ENCODE peak calls at places on chromosomes 1 and 21, in ten cellular contexts. A, E, R, N, I, L, G, C, M and Q are unnamed samples. For H3K36me3, the result is how much of the 10 kb centered on the place peaks cover.

GRCh38 chr1:107362468-107362867 is 221.6 kb downstream of the NTNG1 start:
- DNase-seq in C (no peak), E (no peak), M (no peak), A (no peak), L (no peak), R (no peak), I (no peak), N (no peak), G (no peak), Q (no peak)

GRCh38 chr21:38531610-38532009 is 33.3 kb upstream of the ERG start:
- DNase-seq in A (no peak), N (no peak), R (no peak), C (peak), G (no peak), E (no peak), I (no peak), L (no peak), M (peak), Q (peak)

GRCh38 chr1:65963161-65963888 is 170.6 kb downstream of the PDE4B start:
- DNase-seq in G (no peak), A (no peak), C (no peak), I (no peak), E (no peak), N (no peak), R (no peak), L (no peak), M (no peak), Q (no peak)

GRCh38 chr1:63935553-63935952 is 161.7 kb downstream of the ROR1 start:
- DNase-seq in L (no peak), G (no peak), A (no peak), I (no peak), E (no peak), N (no peak), C (no peak), R (no peak), M (no peak), Q (no peak)

GRCh38 chr1:34532113-34532512 is 222.7 kb upstream of the GJB5 start:
- DNase-seq in A (no peak), G (no peak), L (no peak), E (peak), C (no peak), I (no peak), N (no peak), M (no peak), R (no peak), Q (no peak)

GRCh38 chr1:193574925-193575324 is 388.5 kb upstream of the B3GALT2 start:
- DNase-seq in G (no peak), E (no peak), N (no peak), C (no peak), L (no peak), I (no peak), A (no peak), M (no peak), R (no peak), Q (no peak)

GRCh38 chr1:226603976-226604845 is 55.6 kb downstream of the STUM start:
- DNase-seq in I (no peak), C (peak), N (no peak), E (no peak), G (no peak), R (no peak), A (no peak), M (no peak), L (no peak), Q (no peak)

GRCh38 chr1:172630060-172630818 is 28.7 kb upstream of the FASLG start:
- DNase-seq in N (no peak), C (no peak), E (no peak), A (no peak), I (no peak), L (no peak), R (no peak), M (no peak), G (no peak), Q (no peak)

GRCh38 chr1:56774067-56774609 is 45.1 kb downstream of the FYB2 start:
- DNase-seq in G (no peak), I (no peak), N (no peak), R (no peak), E (no peak), C (no peak), L (no peak), A (no peak), M (no peak), Q (no peak)

GRCh38 chr1:156677616-156678596 is 699 bp upstream of the NES start:
- DNase-seq in N (no peak), G (peak), I (no peak), L (peak), A (peak), C (peak), R (peak), E (no peak), M (peak), Q (no peak)

GRCh38 chr1:230288641-230289349 is 137.3 kb downstream of the PGBD5 start:
- DNase-seq in E (no peak), R (no peak), G (no peak), A (no peak), I (no peak), M (no peak), N (no peak), C (peak), L (no peak), Q (no peak)

GRCh38 chr1:5053744-5054143 is 399.3 kb downstream of the AJAP1 start:
- DNase-seq in M (no peak), R (no peak), I (no peak), A (no peak), E (no peak), G (no peak), C (no peak), L (no peak), N (no peak), Q (no peak)

DNA sequence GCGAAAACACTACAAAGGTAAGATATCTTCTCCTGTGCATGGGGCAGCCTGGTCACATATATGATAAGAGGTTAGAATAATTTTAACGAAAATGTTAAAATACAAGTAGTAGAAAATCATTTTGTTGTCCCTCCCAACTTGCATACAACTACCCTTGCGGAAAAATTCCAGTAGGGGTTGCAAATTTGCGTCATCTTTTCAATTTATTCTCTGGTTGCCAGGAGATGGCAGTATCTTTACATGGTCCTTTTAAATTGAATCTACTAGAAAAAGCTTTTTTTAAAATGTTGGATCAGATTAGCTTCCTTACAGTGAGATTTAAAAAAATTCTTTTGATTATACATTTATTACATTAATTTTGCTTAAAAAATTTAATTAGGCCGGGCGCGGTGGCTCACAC is 10.9 kb downstream of the S100PBP start:
- DNase-seq in E (no peak), A (no peak), G (no peak), N (no peak), L (no peak), R (no peak), M (peak), I (no peak), C (no peak), Q (no peak)
- TF ChIP-seq EP300 in E (no peak), A (no peak), G (no peak), N (no peak), L (no peak), R (no peak), M (no peak), I (no peak), C (no peak), Q (no peak)

DNA sequence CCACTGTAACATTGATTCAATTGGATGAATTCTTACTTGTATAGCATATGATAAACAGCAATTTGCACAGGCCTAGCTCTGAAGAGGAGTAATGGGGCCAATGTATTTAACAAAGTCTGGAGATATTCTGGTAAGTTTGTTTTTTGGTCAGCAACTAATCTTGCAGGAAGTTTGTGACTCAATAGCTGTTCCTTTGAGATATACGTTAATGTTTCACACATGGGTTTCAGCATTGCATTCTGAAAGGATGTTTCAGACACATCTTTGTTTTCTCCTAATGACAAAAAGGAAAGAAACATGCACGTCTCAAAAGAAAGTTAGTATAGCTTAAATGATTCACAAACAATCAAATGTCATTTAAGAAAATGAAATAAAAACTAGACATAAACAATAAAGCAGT is 49.0 kb downstream of the LTN1 start:
- DNase-seq in C (no peak), E (no peak), N (no peak), I (no peak), R (no peak), G (no peak), M (no peak), A (no peak), L (no peak), Q (no peak)
- H3K36me3 ChIP-seq in C (under half), E (under half), N (half or more), I (under half), R (under half), G (half or more), M (half or more), A (half or more), L (half or more), Q (half or more)

DNA sequence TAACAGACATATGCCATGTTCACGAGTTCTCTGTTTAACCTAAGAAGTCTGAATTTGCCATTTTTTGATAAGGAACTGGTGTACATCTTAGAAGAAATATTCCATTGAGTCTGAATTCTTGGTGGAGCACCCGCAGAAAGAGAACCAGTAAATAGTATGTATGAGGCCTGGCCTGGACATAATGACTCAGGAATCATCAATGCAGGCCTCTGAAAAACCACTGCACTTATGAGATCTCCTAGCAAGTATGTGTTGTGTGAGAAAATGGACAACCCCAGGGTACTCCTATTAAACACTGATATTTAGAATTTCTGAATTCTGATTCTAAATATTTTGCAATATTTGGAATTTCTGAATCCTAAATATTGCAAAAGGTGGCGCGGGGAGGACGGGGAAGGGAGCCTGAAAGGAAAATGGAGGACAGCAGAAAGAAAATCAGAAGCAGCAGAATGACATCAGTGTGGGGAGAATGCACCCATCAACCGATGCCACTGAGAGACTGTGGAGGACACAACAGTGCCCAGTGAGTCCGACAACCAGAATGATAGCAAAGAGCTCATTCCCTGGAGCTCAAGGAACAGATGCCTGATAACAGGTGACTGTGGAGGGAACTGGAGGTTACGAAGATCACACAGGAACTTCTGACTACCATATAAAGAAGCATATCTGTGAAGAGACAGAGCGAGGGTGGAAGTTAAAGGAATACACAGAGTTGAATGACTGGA is 97.5 kb downstream of the APP start:
- DNase-seq in L (no peak), E (no peak), G (no peak), I (no peak), A (no peak), M (no peak), N (no peak), R (no peak), C (no peak), Q (no peak)
- TF ChIP-seq EP300 in L (no peak), E (no peak), G (no peak), I (no peak), A (no peak), M (no peak), N (no peak), R (no peak), C (no peak), Q (no peak)

GRCh38 chr1:55120538-55120937 is 81.2 kb downstream of the PCSK9 start:
- DNase-seq in G (no peak), M (no peak), C (no peak), L (no peak), R (no peak), A (no peak), I (no peak), N (no peak), E (no peak), Q (no peak)
- H3K36me3 ChIP-seq in G (half or more), M (half or more), C (under half), L (half or more), R (under half), A (half or more), I (half or more), N (half or more), E (under half), Q (under half)

DNA sequence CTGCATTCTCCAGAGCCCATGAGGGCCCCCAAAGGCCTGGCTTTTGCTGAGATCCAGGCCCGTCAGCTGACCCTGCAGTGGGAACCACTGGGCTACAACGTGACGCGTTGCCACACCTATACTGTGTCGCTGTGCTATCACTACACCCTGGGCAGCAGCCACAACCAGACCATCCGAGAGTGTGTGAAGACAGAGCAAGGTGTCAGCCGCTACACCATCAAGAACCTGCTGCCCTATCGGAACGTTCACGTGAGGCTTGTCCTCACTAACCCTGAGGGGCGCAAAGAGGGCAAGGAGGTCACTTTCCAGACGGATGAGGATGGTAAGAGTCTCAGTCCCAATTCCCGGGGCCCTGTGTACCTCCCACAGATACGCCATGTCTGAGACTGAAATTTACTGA is 39.1 kb downstream of the PTPRU start:
- DNase-seq in C (peak), I (no peak), A (no peak), R (no peak), E (no peak), L (no peak), N (peak), G (no peak), M (no peak), Q (no peak)
- TF ChIP-seq EP300 in C (no peak), I (no peak), A (no peak), R (no peak), E (no peak), L (no peak), N (no peak), G (no peak), M (no peak), Q (no peak)